ENCODE peak calls at places on chromosomes 2 and 18, in seven cellular contexts. One of them, this sample, is unnamed.

GRCh38 chr2:239789711-239790110 is 235.4 kb downstream of the NDUFA10 start:
- DNase-seq in tibial nerve: no peak
- DNase-seq in esophagus squamous epithelium: no peak
- DNase-seq in adrenal gland: no peak
- DNase-seq in IMR-90: no peak
- DNase-seq in body of pancreas: no peak
- DNase-seq in breast epithelium: no peak
- DNase-seq in this sample: no peak

GRCh38 chr2:20439193-20439475 is 7.7 kb upstream of the RHOB start:
- DNase-seq in tibial nerve: no peak
- DNase-seq in esophagus squamous epithelium: no peak
- DNase-seq in adrenal gland: no peak
- DNase-seq in IMR-90: peak
- DNase-seq in body of pancreas: no peak
- DNase-seq in breast epithelium: no peak
- DNase-seq in this sample: no peak

GRCh38 chr18:8426401-8426800 is 182.8 kb upstream of the RAB12 start:
- DNase-seq in tibial nerve: no peak
- DNase-seq in esophagus squamous epithelium: no peak
- DNase-seq in adrenal gland: no peak
- DNase-seq in IMR-90: no peak
- DNase-seq in body of pancreas: no peak
- DNase-seq in breast epithelium: no peak
- DNase-seq in this sample: no peak

GRCh38 chr2:12606472-12607000 is 110.2 kb upstream of the TRIB2 start:
- DNase-seq in tibial nerve: no peak
- DNase-seq in esophagus squamous epithelium: no peak
- DNase-seq in adrenal gland: peak
- DNase-seq in IMR-90: peak
- DNase-seq in body of pancreas: no peak
- DNase-seq in breast epithelium: no peak
- DNase-seq in this sample: no peak

GRCh38 chr2:181123798-181124217 is 143.4 kb downstream of the UBE2E3 start:
- DNase-seq in tibial nerve: no peak
- DNase-seq in esophagus squamous epithelium: no peak
- DNase-seq in adrenal gland: no peak
- DNase-seq in IMR-90: no peak
- DNase-seq in body of pancreas: no peak
- DNase-seq in breast epithelium: no peak
- DNase-seq in this sample: peak

GRCh38 chr2:187658952-187659525 is 104.8 kb upstream of the TFPI start:
- DNase-seq in tibial nerve: no peak
- DNase-seq in esophagus squamous epithelium: no peak
- DNase-seq in adrenal gland: no peak
- DNase-seq in IMR-90: peak
- DNase-seq in body of pancreas: peak
- DNase-seq in breast epithelium: no peak
- DNase-seq in this sample: no peak

GRCh38 chr2:1744446-1745170 is at the start of gene PXDN:
- DNase-seq in tibial nerve: peak
- DNase-seq in esophagus squamous epithelium: no peak
- DNase-seq in adrenal gland: no peak
- DNase-seq in IMR-90: peak
- DNase-seq in body of pancreas: no peak
- DNase-seq in breast epithelium: no peak
- DNase-seq in this sample: peak

GRCh38 chr2:29295843-29296242 is 180.6 kb downstream of the CLIP4 start:
- DNase-seq in tibial nerve: no peak
- DNase-seq in esophagus squamous epithelium: no peak
- DNase-seq in adrenal gland: no peak
- DNase-seq in IMR-90: peak
- DNase-seq in body of pancreas: peak
- DNase-seq in breast epithelium: no peak
- DNase-seq in this sample: no peak

GRCh38 chr2:229300371-229300770 is 29.3 kb upstream of the PID1 start:
- DNase-seq in tibial nerve: no peak
- DNase-seq in esophagus squamous epithelium: no peak
- DNase-seq in adrenal gland: no peak
- DNase-seq in IMR-90: no peak
- DNase-seq in body of pancreas: no peak
- DNase-seq in breast epithelium: no peak
- DNase-seq in this sample: no peak

GRCh38 chr18:41714872-41715271 is 240.2 kb upstream of the PIK3C3 start:
- DNase-seq in tibial nerve: no peak
- DNase-seq in esophagus squamous epithelium: no peak
- DNase-seq in adrenal gland: no peak
- DNase-seq in IMR-90: no peak
- DNase-seq in body of pancreas: no peak
- DNase-seq in breast epithelium: no peak
- DNase-seq in this sample: no peak

GRCh38 chr2:216804357-216805350 is 55.2 kb downstream of the TNP1 start:
- DNase-seq in tibial nerve: peak
- DNase-seq in esophagus squamous epithelium: no peak
- DNase-seq in adrenal gland: no peak
- DNase-seq in IMR-90: peak
- DNase-seq in body of pancreas: no peak
- DNase-seq in breast epithelium: no peak
- DNase-seq in this sample: no peak
- TF ChIP-seq POLR2A in tibial nerve: no peak
- TF ChIP-seq POLR2A in esophagus squamous epithelium: no peak
- TF ChIP-seq POLR2A in adrenal gland: no peak
- TF ChIP-seq POLR2A in IMR-90: no peak
- TF ChIP-seq POLR2A in body of pancreas: no peak
- TF ChIP-seq POLR2A in breast epithelium: no peak
- TF ChIP-seq POLR2A in this sample: no peak

GRCh38 chr2:172555522-172556283 is at the start of gene PDK1:
- DNase-seq in tibial nerve: peak
- DNase-seq in esophagus squamous epithelium: peak
- DNase-seq in adrenal gland: peak
- DNase-seq in IMR-90: peak
- DNase-seq in body of pancreas: peak
- DNase-seq in breast epithelium: peak
- DNase-seq in this sample: peak
- TF ChIP-seq POLR2A in tibial nerve: peak
- TF ChIP-seq POLR2A in esophagus squamous epithelium: no peak
- TF ChIP-seq POLR2A in adrenal gland: peak
- TF ChIP-seq POLR2A in IMR-90: peak
- TF ChIP-seq POLR2A in body of pancreas: peak
- TF ChIP-seq POLR2A in breast epithelium: peak
- TF ChIP-seq POLR2A in this sample: peak

GRCh38 chr18:62326646-62327348 is 1.7 kb downstream of the TNFRSF11A start:
- DNase-seq in tibial nerve: no peak
- DNase-seq in esophagus squamous epithelium: no peak
- DNase-seq in adrenal gland: no peak
- DNase-seq in IMR-90: no peak
- DNase-seq in body of pancreas: no peak
- DNase-seq in breast epithelium: no peak
- DNase-seq in this sample: no peak

GRCh38 chr18:62324355-62324828 is 718 bp upstream of the TNFRSF11A start:
- DNase-seq in tibial nerve: no peak
- DNase-seq in esophagus squamous epithelium: no peak
- DNase-seq in adrenal gland: no peak
- DNase-seq in IMR-90: no peak
- DNase-seq in body of pancreas: no peak
- DNase-seq in breast epithelium: no peak
- DNase-seq in this sample: no peak

GRCh38 chr18:62325806-62326645 is 916 bp downstream of the TNFRSF11A start:
- DNase-seq in tibial nerve: no peak
- DNase-seq in esophagus squamous epithelium: no peak
- DNase-seq in adrenal gland: no peak
- DNase-seq in IMR-90: peak
- DNase-seq in body of pancreas: peak
- DNase-seq in breast epithelium: no peak
- DNase-seq in this sample: peak

GRCh38 chr18:62323483-62324354 is 1.4 kb upstream of the TNFRSF11A start:
- DNase-seq in tibial nerve: no peak
- DNase-seq in esophagus squamous epithelium: no peak
- DNase-seq in adrenal gland: no peak
- DNase-seq in IMR-90: no peak
- DNase-seq in body of pancreas: no peak
- DNase-seq in breast epithelium: no peak
- DNase-seq in this sample: no peak

GRCh38 chr18:62324917-62325805 is at the start of gene TNFRSF11A:
- DNase-seq in tibial nerve: no peak
- DNase-seq in esophagus squamous epithelium: no peak
- DNase-seq in adrenal gland: no peak
- DNase-seq in IMR-90: no peak
- DNase-seq in body of pancreas: peak
- DNase-seq in breast epithelium: no peak
- DNase-seq in this sample: peak
- TF ChIP-seq POLR2A in tibial nerve: no peak
- TF ChIP-seq POLR2A in esophagus squamous epithelium: no peak
- TF ChIP-seq POLR2A in adrenal gland: no peak
- TF ChIP-seq POLR2A in IMR-90: no peak
- TF ChIP-seq POLR2A in body of pancreas: no peak
- TF ChIP-seq POLR2A in breast epithelium: no peak
- TF ChIP-seq POLR2A in this sample: no peak

DNA sequence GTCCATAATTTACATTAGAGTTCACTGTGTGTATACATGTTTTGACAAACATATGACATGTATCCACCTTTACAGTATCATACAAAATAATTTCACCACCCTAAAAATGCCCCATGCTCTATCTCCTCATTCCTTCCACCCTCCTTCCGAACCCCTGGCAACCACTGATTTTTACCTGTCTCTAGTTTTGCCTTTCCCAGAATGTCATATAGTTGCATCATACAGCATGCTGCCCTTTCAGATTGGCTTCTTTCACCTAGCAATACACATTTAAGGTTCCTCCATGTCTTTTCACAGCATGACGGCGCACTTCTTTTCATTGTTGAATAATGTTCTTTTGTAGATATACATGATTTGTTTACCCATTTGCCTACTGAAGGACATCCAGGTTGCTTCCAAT is 10.4 kb downstream of the LRPPRC start:
- DNase-seq in tibial nerve: no peak
- DNase-seq in esophagus squamous epithelium: no peak
- DNase-seq in adrenal gland: no peak
- DNase-seq in IMR-90: no peak
- DNase-seq in body of pancreas: no peak
- DNase-seq in breast epithelium: no peak
- DNase-seq in this sample: no peak
- TF ChIP-seq POLR2A in tibial nerve: no peak
- TF ChIP-seq POLR2A in esophagus squamous epithelium: no peak
- TF ChIP-seq POLR2A in adrenal gland: no peak
- TF ChIP-seq POLR2A in IMR-90: no peak
- TF ChIP-seq POLR2A in body of pancreas: no peak
- TF ChIP-seq POLR2A in breast epithelium: no peak
- TF ChIP-seq POLR2A in this sample: no peak